ENCODE peak calls at places on chromosomes 16 and 17, in nine cellular contexts. A is HAP-1; U is cardiac muscle cell; N is neural progenitor cell; X is left ventricle myocardium inferior; E is right atrium auricular region; Z is effector memory CD4-positive, alpha-beta T cell; J is fibroblast of lung; L is heart left ventricle. K is an unnamed sample. For H3K4me1, H3K36me3 and H3K9me3, the result is how much of the 10 kb centered on the place peaks cover.

GRCh38 chr17:40378966-40379365 is 14.4 kb upstream of the GJD3 start:
- DNase-seq in U (peak), N (no peak), J (no peak), E (no peak), Z (no peak), X (no peak), A (no peak), L (no peak), K (no peak)

GRCh38 chr16:23207485-23207884 is 24.9 kb downstream of the SCNN1G start:
- DNase-seq in A (no peak), Z (no peak), U (no peak), X (no peak), L (no peak), J (no peak), N (peak), E (no peak), K (no peak)

GRCh38 chr16:11742041-11742535 is 569 bp downstream of the TXNDC11 start:
- DNase-seq in E (no peak), X (peak), L (peak), J (peak), Z (peak), U (no peak), A (peak), N (no peak), K (peak)

GRCh38 chr16:1474047-1474446 is 781 bp downstream of the CLCN7 start:
- DNase-seq in Z (no peak), A (no peak), U (peak), L (no peak), X (no peak), E (no peak), N (peak), J (no peak), K (no peak)

GRCh38 chr16:85055503-85056210 is 28.1 kb downstream of the KIAA0513 start:
- DNase-seq in E (peak), X (no peak), Z (peak), U (peak), N (no peak), L (peak), J (peak), A (no peak), K (peak)

GRCh38 chr16:17304124-17304813 is 166.5 kb downstream of the XYLT1 start:
- DNase-seq in X (no peak), J (no peak), U (no peak), N (no peak), A (no peak), Z (no peak), E (no peak), L (no peak), K (no peak)

GRCh38 chr17:10121971-10122707 is 76.3 kb downstream of the GAS7 start:
- DNase-seq in L (no peak), A (no peak), N (no peak), J (no peak), X (peak), E (no peak), Z (no peak), U (no peak), K (no peak)

GRCh38 chr17:63096426-63096825 is 130.4 kb downstream of the TANC2 start:
- DNase-seq in J (peak), A (no peak), L (no peak), X (no peak), E (no peak), Z (no peak), U (no peak), N (no peak), K (no peak)

GRCh38 chr16:53378138-53378537 is 56.1 kb upstream of the RBL2 start:
- DNase-seq in X (no peak), Z (no peak), A (no peak), N (no peak), E (no peak), L (no peak), U (no peak), J (no peak), K (no peak)

GRCh38 chr17:37752482-37752881 is 7.6 kb upstream of the HNF1B start:
- DNase-seq in U (no peak), E (no peak), N (no peak), L (no peak), X (no peak), A (no peak), J (peak), Z (no peak), K (no peak)

GRCh38 chr16:83856846-83857245 is 42.1 kb upstream of the MLYCD start:
- DNase-seq in Z (no peak), X (no peak), L (no peak), E (no peak), N (no peak), U (no peak), J (no peak), A (peak), K (no peak)

GRCh38 chr17:40511136-40511535 is 9.7 kb upstream of the TNS4 start:
- DNase-seq in U (no peak), L (no peak), N (no peak), X (no peak), A (no peak), Z (no peak), J (no peak), E (no peak), K (peak)

GRCh38 chr17:74115586-74115985 is 87.9 kb upstream of the RPL38 start:
- DNase-seq in L (no peak), U (no peak), N (no peak), E (no peak), J (no peak), Z (no peak), X (no peak), A (no peak), K (no peak)

GRCh38 chr17:38870259-38871165 is 654 bp downstream of the LASP1 start:
- DNase-seq in X (peak), L (peak), Z (peak), U (peak), N (peak), J (peak), A (peak), E (peak), K (peak)

GRCh38 chr17:31722251-31723056 is 136.6 kb downstream of the COPRS start:
- DNase-seq in N (no peak), X (no peak), A (no peak), U (peak), Z (no peak), E (no peak), L (peak), J (peak), K (no peak)

GRCh38 chr17:51435641-51436091 is 175.3 kb downstream of the UTP18 start:
- DNase-seq in L (no peak), Z (peak), J (no peak), U (peak), X (peak), E (no peak), A (peak), N (peak), K (no peak)

GRCh38 chr17:3859895-3860294 is 13.8 kb upstream of the NCBP3 start:
- DNase-seq in A (no peak), Z (no peak), N (no peak), J (no peak), E (no peak), U (no peak), L (no peak), X (no peak), K (no peak)

GRCh38 chr17:19338031-19338990 is 24.2 kb downstream of the B9D1 start:
- DNase-seq in Z (peak), X (peak), E (no peak), A (peak), J (peak), N (peak), L (peak), U (peak), K (peak)

GRCh38 chr16:66842765-66843164 is 1.4 kb upstream of the CA7 start:
- DNase-seq in A (no peak), Z (no peak), U (no peak), E (no peak), X (no peak), J (peak), N (no peak), L (no peak), K (no peak)

DNA sequence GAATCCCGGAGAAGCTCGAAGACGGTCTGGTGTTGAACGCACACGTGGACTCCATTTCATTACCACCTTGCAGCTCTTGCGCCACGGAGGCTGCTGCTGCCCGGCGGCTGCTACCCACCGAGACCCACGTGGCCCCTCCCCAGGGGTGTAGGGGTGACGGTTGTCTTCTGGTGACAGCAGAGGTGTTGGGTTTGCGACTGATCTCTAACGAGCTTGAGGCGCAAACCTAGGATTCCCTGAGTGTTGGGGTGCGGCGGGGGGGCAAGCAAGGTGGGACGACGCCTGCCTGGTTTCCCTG is 1.7 kb upstream of the CBX4 start:
- DNase-seq in E (no peak), L (no peak), A (no peak), J (no peak), Z (no peak), N (no peak), X (no peak), U (no peak), K (no peak)
- H3K4me1 ChIP-seq in E (under half), L (half or more), A (under half), J (under half), Z (half or more), N (under half), X (half or more), U (under half), K (under half)

DNA sequence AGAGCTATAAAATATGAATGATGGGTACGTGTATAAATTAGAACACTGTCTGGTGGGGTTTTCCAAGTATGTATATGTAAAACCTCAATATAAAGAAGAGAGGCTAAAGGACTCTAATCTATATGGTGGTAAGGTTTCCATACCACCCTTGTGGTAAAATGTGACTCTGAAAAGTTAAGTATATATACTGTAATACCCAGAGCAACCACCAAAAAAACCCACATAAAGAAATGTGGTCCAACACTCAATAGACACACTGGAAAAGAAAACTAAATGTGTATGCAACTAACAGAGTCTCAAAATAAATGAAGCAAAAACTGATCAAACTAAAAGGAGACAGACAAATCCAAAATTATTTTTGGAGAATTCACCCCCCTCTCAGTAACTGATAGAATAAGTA is 72.2 kb downstream of the XPO6 start:
- DNase-seq in N (no peak), A (no peak), L (no peak), Z (no peak), U (no peak), E (no peak), X (no peak), J (no peak), K (no peak)
- H3K36me3 ChIP-seq in N (under half), A (half or more), L (half or more), Z (under half), U (under half), E (under half), X (under half), J (under half), K (under half)

DNA sequence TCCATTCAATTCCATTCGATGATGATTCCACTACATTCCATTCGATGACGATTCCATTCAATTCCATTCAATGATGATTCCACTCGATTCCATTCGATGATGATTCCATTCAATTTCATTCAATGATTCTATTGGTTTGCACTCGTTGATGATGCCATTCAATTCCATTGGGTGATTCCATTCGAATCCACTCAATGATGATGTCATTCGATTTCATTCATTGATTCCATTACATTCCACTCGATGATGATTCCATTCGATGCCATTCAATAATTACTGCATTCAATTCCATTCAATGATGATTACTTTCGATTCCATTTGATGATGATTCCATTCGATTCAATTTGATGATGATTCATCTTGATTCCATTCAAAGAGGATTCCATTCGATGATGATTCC is 1299.4 kb downstream of the TP53TG3F start:
- DNase-seq in A (no peak), U (no peak), Z (no peak), J (no peak), L (no peak), E (no peak), N (no peak), X (no peak), K (no peak)
- H3K9me3 ChIP-seq in A (under half), U (under half), Z (under half), J (under half), L (under half), E (half or more), N (half or more), X (half or more), K (under half)

GRCh38 chr16:58331024-58331707 is 36.3 kb upstream of the PRSS54 start:
- DNase-seq in J (peak), N (peak), L (no peak), U (no peak), A (peak), E (no peak), X (no peak), Z (no peak), K (no peak)

GRCh38 chr16:58336332-58337089 is 41.7 kb upstream of the PRSS54 start:
- DNase-seq in X (peak), E (peak), U (peak), A (peak), Z (peak), J (peak), N (peak), L (peak), K (peak)

GRCh38 chr16:58333937-58334336 is 39.1 kb upstream of the PRSS54 start:
- DNase-seq in A (no peak), Z (no peak), N (no peak), L (no peak), X (no peak), U (no peak), E (no peak), J (no peak), K (no peak)

GRCh38 chr16:58337090-58337444 is 42.2 kb upstream of the PRSS54 start:
- DNase-seq in N (peak), J (no peak), Z (no peak), U (no peak), A (no peak), X (no peak), E (no peak), L (no peak), K (no peak)

GRCh38 chr16:58332997-58333700 is 38.3 kb upstream of the PRSS54 start:
- DNase-seq in E (no peak), N (peak), X (no peak), U (no peak), Z (no peak), J (no peak), L (no peak), A (peak), K (no peak)
- H3K4me1 ChIP-seq in E (under half), N (under half), X (under half), U (under half), Z (under half), J (under half), L (under half), A (under half), K (under half)

GRCh38 chr17:78092794-78093324 is 35.7 kb downstream of the TMC6 start:
- DNase-seq in Z (no peak), U (no peak), E (no peak), L (no peak), J (no peak), A (no peak), X (no peak), N (no peak), K (no peak)
- H3K36me3 ChIP-seq in Z (half or more), U (under half), E (half or more), L (half or more), J (under half), A (under half), X (half or more), N (under half), K (under half)

DNA sequence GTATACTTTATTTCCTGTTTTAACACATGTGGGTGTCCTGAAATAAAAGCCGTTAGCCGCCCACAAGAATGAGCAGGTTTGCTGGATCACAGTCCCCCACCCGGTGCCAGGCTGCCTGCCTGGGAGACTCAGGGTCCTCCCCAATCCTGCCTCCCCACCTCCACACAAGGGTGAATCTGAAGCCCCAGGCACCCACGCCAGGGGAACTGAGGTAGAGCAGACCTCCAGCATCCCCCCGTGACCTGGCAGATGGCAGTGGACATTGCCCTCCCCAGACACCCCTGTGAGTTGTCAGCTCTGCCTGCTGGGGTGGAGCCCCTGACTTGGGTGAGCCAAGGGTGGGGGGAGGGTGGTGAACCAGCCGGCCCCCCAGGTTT is 114.8 kb downstream of the METRNL start:
- DNase-seq in J (no peak), U (no peak), X (no peak), A (no peak), L (peak), E (no peak), N (no peak), Z (no peak), K (peak)
- H3K9me3 ChIP-seq in J (under half), U (under half), X (under half), A (under half), L (under half), E (under half), N (under half), Z (under half), K (under half)

DNA sequence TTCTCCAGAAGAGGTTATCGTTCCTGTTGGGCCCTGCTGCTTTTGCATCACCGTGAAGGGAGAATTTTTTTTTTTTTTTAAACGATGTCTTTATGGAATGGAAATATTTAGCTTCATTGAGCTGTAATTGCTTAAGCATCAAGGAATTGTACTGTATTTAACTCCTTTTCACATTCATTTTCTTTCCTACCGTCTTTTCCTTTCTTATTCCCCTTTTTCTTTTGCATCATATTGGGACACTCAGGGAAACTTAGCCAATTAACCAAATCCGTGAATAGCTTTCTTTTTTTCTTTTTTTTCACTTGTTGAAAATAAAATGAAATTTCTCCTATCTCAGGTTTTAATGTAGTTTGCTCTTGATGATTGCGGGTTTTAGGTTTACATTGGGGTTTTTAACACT is 1.5 kb downstream of the TNRC6A start:
- DNase-seq in U (no peak), A (no peak), X (no peak), Z (no peak), N (no peak), J (no peak), E (no peak), L (no peak), K (no peak)
- H3K4me1 ChIP-seq in U (under half), A (under half), X (half or more), Z (under half), N (under half), J (under half), E (under half), L (under half), K (under half)

GRCh38 chr17:78180508-78180907 is 6.3 kb downstream of the TK1 start:
- DNase-seq in J (no peak), Z (no peak), A (no peak), N (no peak), U (no peak), E (no peak), L (no peak), X (no peak), K (no peak)
- H3K36me3 ChIP-seq in J (under half), Z (under half), A (half or more), N (under half), U (under half), E (under half), L (under half), X (under half), K (under half)

GRCh38 chr17:50298018-50298417 is 23.8 kb downstream of the TMEM92 start:
- DNase-seq in E (no peak), Z (no peak), L (no peak), X (no peak), U (no peak), J (no peak), A (no peak), N (no peak), K (no peak)
- H3K9me3 ChIP-seq in E (under half), Z (under half), L (under half), X (under half), U (under half), J (under half), A (under half), N (under half), K (under half)

GRCh38 chr17:81400154-81400938 is 5.1 kb downstream of the BAHCC1 start:
- DNase-seq in N (peak), E (no peak), Z (no peak), X (peak), L (no peak), J (peak), A (peak), U (peak), K (no peak)
- H3K4me1 ChIP-seq in N (under half), E (under half), Z (under half), X (half or more), L (under half), J (under half), A (under half), U (half or more), K (under half)

K was measured in left lung.